ENCODE peak calls at places on chromosome 17, in eight cellular contexts. One of them, this sample, is unnamed.

GRCh38 chr17:4604111-4604644 is 19.8 kb downstream of the SMTNL2 start:
- DNase-seq in tibial nerve: no peak
- DNase-seq in IMR-90: peak; percentile 62
- DNase-seq in prostate gland: no peak
- DNase-seq in stomach: peak; percentile 65
- DNase-seq in HepG2: no peak
- DNase-seq in CD8-positive, alpha-beta T cell: no peak
- DNase-seq in heart right ventricle: peak; percentile 72
- DNase-seq in this sample: no peak

GRCh38 chr17:50615818-50616217 is 18.9 kb upstream of the ABCC3 start:
- DNase-seq in stomach: no peak
- DNase-seq in tibial nerve: no peak
- DNase-seq in heart right ventricle: no peak
- DNase-seq in IMR-90: peak; percentile 29
- DNase-seq in prostate gland: no peak
- DNase-seq in CD8-positive, alpha-beta T cell: no peak
- DNase-seq in HepG2: no peak
- DNase-seq in this sample: no peak

GRCh38 chr17:33046361-33047255 is 55.0 kb downstream of the SPACA3 start:
- DNase-seq in tibial nerve: no peak
- DNase-seq in HepG2: no peak
- DNase-seq in heart right ventricle: no peak
- DNase-seq in IMR-90: no peak
- DNase-seq in CD8-positive, alpha-beta T cell: no peak
- DNase-seq in prostate gland: no peak
- DNase-seq in stomach: no peak
- DNase-seq in this sample: no peak

GRCh38 chr17:74873874-74874614 is 1.2 kb upstream of the FDXR start:
- DNase-seq in stomach: no peak
- DNase-seq in tibial nerve: no peak
- DNase-seq in heart right ventricle: no peak
- DNase-seq in prostate gland: no peak
- DNase-seq in CD8-positive, alpha-beta T cell: no peak
- DNase-seq in HepG2: peak; percentile 54
- DNase-seq in IMR-90: no peak
- DNase-seq in this sample: no peak

GRCh38 chr17:41870627-41871026 is 5.4 kb upstream of the KLHL11 start:
- DNase-seq in heart right ventricle: no peak
- DNase-seq in prostate gland: peak; percentile 10
- DNase-seq in tibial nerve: no peak
- DNase-seq in stomach: no peak
- DNase-seq in CD8-positive, alpha-beta T cell: no peak
- DNase-seq in IMR-90: no peak
- DNase-seq in HepG2: no peak
- DNase-seq in this sample: no peak

GRCh38 chr17:65527857-65528591 is 33.4 kb downstream of the AXIN2 start:
- DNase-seq in prostate gland: no peak
- DNase-seq in IMR-90: no peak
- DNase-seq in CD8-positive, alpha-beta T cell: no peak
- DNase-seq in stomach: no peak
- DNase-seq in HepG2: peak; percentile 72
- DNase-seq in heart right ventricle: no peak
- DNase-seq in tibial nerve: no peak
- DNase-seq in this sample: no peak

GRCh38 chr17:56756536-56756935 is 77.2 kb downstream of the C17orf67 start:
- DNase-seq in heart right ventricle: no peak
- DNase-seq in HepG2: peak; percentile 24
- DNase-seq in prostate gland: no peak
- DNase-seq in CD8-positive, alpha-beta T cell: no peak
- DNase-seq in tibial nerve: no peak
- DNase-seq in stomach: no peak
- DNase-seq in IMR-90: peak; percentile 98
- DNase-seq in this sample: no peak

GRCh38 chr17:29977836-29978235 is 36.4 kb downstream of the EFCAB5 start:
- DNase-seq in IMR-90: peak; percentile 41
- DNase-seq in stomach: no peak
- DNase-seq in heart right ventricle: no peak
- DNase-seq in tibial nerve: no peak
- DNase-seq in prostate gland: no peak
- DNase-seq in CD8-positive, alpha-beta T cell: no peak
- DNase-seq in HepG2: no peak
- DNase-seq in this sample: no peak

GRCh38 chr17:8479431-8479947 is 43.8 kb downstream of the NDEL1 start:
- DNase-seq in IMR-90: peak; percentile 71
- DNase-seq in HepG2: no peak
- DNase-seq in prostate gland: no peak
- DNase-seq in CD8-positive, alpha-beta T cell: no peak
- DNase-seq in tibial nerve: no peak
- DNase-seq in stomach: no peak
- DNase-seq in heart right ventricle: peak; percentile 33
- DNase-seq in this sample: no peak

GRCh38 chr17:21463779-21464407 is 87.7 kb downstream of the KCNJ12 start:
- DNase-seq in HepG2: no peak
- DNase-seq in prostate gland: no peak
- DNase-seq in IMR-90: no peak
- DNase-seq in stomach: no peak
- DNase-seq in heart right ventricle: no peak
- DNase-seq in CD8-positive, alpha-beta T cell: no peak
- DNase-seq in tibial nerve: no peak
- DNase-seq in this sample: no peak

GRCh38 chr17:39235555-39236221 is 9.9 kb upstream of the STAC2 start:
- DNase-seq in prostate gland: no peak
- DNase-seq in tibial nerve: no peak
- DNase-seq in heart right ventricle: no peak
- DNase-seq in CD8-positive, alpha-beta T cell: no peak
- DNase-seq in IMR-90: peak; percentile 57
- DNase-seq in stomach: no peak
- DNase-seq in HepG2: peak; percentile 60
- DNase-seq in this sample: peak; percentile 37

GRCh38 chr17:19448341-19449268 is 37.6 kb downstream of the RNF112 start:
- DNase-seq in tibial nerve: peak; percentile 57
- DNase-seq in prostate gland: peak; percentile 55
- DNase-seq in CD8-positive, alpha-beta T cell: no peak
- DNase-seq in heart right ventricle: no peak
- DNase-seq in HepG2: peak; percentile 19
- DNase-seq in IMR-90: peak; percentile 99
- DNase-seq in stomach: no peak
- DNase-seq in this sample: no peak

GRCh38 chr17:15341385-15341849 is at the start of gene TEKT3:
- DNase-seq in heart right ventricle: peak; percentile 84
- DNase-seq in CD8-positive, alpha-beta T cell: no peak
- DNase-seq in tibial nerve: peak; percentile 75
- DNase-seq in stomach: peak; percentile 87
- DNase-seq in prostate gland: peak; percentile 37
- DNase-seq in IMR-90: peak; percentile 55
- DNase-seq in HepG2: no peak
- DNase-seq in this sample: peak; percentile 1

GRCh38 chr17:538096-538973 is 176.3 kb downstream of the VPS53 start:
- DNase-seq in HepG2: no peak
- DNase-seq in tibial nerve: no peak
- DNase-seq in CD8-positive, alpha-beta T cell: no peak
- DNase-seq in heart right ventricle: no peak
- DNase-seq in prostate gland: no peak
- DNase-seq in stomach: no peak
- DNase-seq in IMR-90: peak; percentile 67
- DNase-seq in this sample: no peak

GRCh38 chr17:530851-531250 is 178.2 kb upstream of the RPH3AL start:
- DNase-seq in heart right ventricle: no peak
- DNase-seq in stomach: no peak
- DNase-seq in CD8-positive, alpha-beta T cell: no peak
- DNase-seq in IMR-90: no peak
- DNase-seq in HepG2: no peak
- DNase-seq in prostate gland: no peak
- DNase-seq in tibial nerve: no peak
- DNase-seq in this sample: no peak

GRCh38 chr17:539048-539447 is 175.6 kb downstream of the VPS53 start:
- DNase-seq in prostate gland: no peak
- DNase-seq in stomach: no peak
- DNase-seq in HepG2: no peak
- DNase-seq in CD8-positive, alpha-beta T cell: no peak
- DNase-seq in tibial nerve: no peak
- DNase-seq in IMR-90: no peak
- DNase-seq in heart right ventricle: no peak
- DNase-seq in this sample: no peak

GRCh38 chr17:537133-537532 is 177.5 kb downstream of the VPS53 start:
- DNase-seq in CD8-positive, alpha-beta T cell: no peak
- DNase-seq in HepG2: no peak
- DNase-seq in stomach: no peak
- DNase-seq in heart right ventricle: no peak
- DNase-seq in IMR-90: no peak
- DNase-seq in prostate gland: no peak
- DNase-seq in tibial nerve: no peak
- DNase-seq in this sample: no peak

DNA sequence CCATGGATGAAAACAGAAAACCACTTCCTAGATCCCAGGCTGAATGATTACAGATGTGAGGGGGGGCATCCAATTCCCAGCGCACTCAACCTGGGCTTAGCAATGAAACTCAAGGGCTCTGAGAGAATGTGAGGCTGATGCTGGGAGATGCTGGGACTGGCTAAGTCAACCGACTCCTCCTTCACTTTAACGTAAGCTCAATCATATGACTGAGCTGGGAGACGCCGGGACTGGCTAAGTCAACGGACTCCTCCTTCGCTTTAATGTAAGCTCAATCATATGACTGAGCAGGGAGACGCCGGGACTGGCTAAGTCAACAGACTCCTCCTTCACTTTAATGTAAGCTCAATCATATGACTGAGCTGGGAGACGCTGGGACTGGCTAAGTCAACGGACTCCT is 179.5 kb downstream of the VPS53 start:
- DNase-seq in heart right ventricle: no peak
- DNase-seq in CD8-positive, alpha-beta T cell: no peak
- DNase-seq in tibial nerve: no peak
- DNase-seq in stomach: no peak
- DNase-seq in prostate gland: no peak
- DNase-seq in IMR-90: no peak
- DNase-seq in HepG2: no peak
- DNase-seq in this sample: no peak
- H3K36me3 ChIP-seq in heart right ventricle: peaks cover 74% of the 10 kb centered on the region
- H3K36me3 ChIP-seq in CD8-positive, alpha-beta T cell: peaks cover 25% of the 10 kb centered on the region
- H3K36me3 ChIP-seq in tibial nerve: peaks cover 79% of the 10 kb centered on the region
- H3K36me3 ChIP-seq in stomach: peaks cover 45% of the 10 kb centered on the region
- H3K36me3 ChIP-seq in prostate gland: no peaks in the 10 kb centered on the region
- H3K36me3 ChIP-seq in IMR-90: peaks cover 36% of the 10 kb centered on the region
- H3K36me3 ChIP-seq in HepG2: peaks cover 55% of the 10 kb centered on the region
- H3K36me3 ChIP-seq in this sample: peaks cover 19% of the 10 kb centered on the region

DNA sequence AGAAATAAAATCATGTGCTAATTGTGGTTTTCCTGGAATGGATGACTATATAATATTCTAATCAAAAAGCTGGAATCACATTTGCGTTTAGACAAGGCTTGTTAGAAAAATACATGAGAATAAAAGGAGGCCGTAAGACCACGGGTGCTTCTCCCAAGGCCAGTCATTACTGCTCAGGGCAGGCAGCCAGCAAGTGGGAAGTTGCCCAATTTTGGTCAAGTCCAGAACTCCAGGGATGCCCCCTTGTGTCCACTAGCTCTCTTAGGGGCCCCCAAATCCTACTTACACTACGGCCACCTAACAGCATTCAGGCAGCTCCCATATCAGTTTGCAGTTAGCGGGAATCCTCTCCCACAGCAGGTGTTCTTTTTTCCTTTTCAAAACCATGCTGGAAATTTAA is 26.0 kb upstream of the LYRM9 start:
- DNase-seq in HepG2: no peak
- DNase-seq in prostate gland: no peak
- DNase-seq in CD8-positive, alpha-beta T cell: no peak
- DNase-seq in IMR-90: no peak
- DNase-seq in tibial nerve: no peak
- DNase-seq in heart right ventricle: no peak
- DNase-seq in stomach: no peak
- DNase-seq in this sample: no peak
- TF ChIP-seq CTCF in HepG2: no peak
- TF ChIP-seq CTCF in prostate gland: no peak
- TF ChIP-seq CTCF in CD8-positive, alpha-beta T cell: no peak
- TF ChIP-seq CTCF in IMR-90: no peak
- TF ChIP-seq CTCF in tibial nerve: no peak
- TF ChIP-seq CTCF in heart right ventricle: no peak
- TF ChIP-seq CTCF in stomach: no peak
- TF ChIP-seq CTCF in this sample: no peak

DNA sequence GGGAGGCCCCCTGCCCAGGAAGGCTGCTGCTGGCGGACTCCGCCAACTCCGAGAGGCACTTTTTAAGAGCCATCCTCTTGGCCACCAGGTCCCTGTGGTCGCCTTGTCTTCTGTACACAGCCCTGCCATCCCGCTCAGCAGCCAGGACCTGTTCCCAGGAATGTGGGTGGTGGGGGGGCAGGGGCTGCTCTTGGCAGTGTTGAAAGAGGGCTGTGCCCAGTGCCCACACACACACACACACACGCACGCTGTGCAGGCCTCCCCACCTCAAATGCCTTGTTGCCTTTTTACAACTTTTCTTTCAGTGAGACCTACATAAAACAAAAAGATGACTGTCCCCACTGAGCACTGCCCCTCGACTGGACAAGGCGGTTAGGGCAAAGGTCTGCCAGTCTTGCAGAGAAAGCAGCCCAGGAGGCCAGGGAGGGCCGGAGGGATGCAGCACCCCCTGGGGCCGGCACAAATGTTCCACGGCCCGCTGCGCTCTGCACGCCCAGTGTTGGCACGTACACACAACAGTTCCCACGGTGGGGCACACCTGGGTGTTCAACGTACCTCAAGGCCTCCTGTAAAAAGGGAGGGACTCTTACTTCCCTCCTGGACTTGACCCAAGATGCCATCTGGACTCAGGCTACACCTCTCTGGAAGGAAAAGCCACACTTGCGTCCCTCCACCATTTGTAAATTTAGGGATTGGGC is 18.5 kb upstream of the PITPNA start:
- DNase-seq in stomach: peak; percentile 74
- DNase-seq in tibial nerve: no peak
- DNase-seq in prostate gland: peak; percentile 65
- DNase-seq in IMR-90: no peak
- DNase-seq in HepG2: no peak
- DNase-seq in heart right ventricle: no peak
- DNase-seq in CD8-positive, alpha-beta T cell: no peak
- DNase-seq in this sample: no peak
- H3K36me3 ChIP-seq in stomach: peaks cover 6% of the 10 kb centered on the region
- H3K36me3 ChIP-seq in tibial nerve: peaks cover 47% of the 10 kb centered on the region
- H3K36me3 ChIP-seq in prostate gland: no peaks in the 10 kb centered on the region
- H3K36me3 ChIP-seq in IMR-90: no peaks in the 10 kb centered on the region
- H3K36me3 ChIP-seq in HepG2: no peaks in the 10 kb centered on the region
- H3K36me3 ChIP-seq in heart right ventricle: peaks cover 53% of the 10 kb centered on the region
- H3K36me3 ChIP-seq in CD8-positive, alpha-beta T cell: no peaks in the 10 kb centered on the region
- H3K36me3 ChIP-seq in this sample: peaks cover 23% of the 10 kb centered on the region

DNA sequence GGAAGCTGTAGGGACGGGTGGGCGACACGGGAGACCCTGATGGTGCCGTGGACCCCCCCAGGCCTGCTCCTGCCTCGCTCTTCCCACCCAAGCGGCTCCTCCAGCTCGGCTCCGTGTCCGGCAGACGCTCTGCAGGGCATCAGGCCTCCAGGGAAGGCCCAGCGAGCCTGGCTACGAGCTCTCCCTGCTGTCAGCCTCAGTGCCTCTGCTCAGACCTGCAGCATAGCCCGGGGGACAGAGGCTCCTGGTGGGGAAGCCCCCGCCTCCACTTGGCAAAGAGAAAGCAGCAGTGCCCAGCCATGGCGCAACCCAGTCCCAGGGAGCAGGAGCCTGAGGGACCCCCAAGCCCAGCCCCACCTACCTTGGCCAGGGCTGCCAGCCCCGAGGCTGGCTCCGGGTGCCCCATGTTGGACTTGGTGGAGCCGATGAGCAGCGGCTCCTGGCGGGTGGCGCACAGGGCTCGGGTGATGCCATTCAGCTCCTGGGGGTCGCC is 5.9 kb downstream of the FASN start:
- DNase-seq in IMR-90: no peak
- DNase-seq in prostate gland: no peak
- DNase-seq in tibial nerve: no peak
- DNase-seq in heart right ventricle: no peak
- DNase-seq in HepG2: no peak
- DNase-seq in CD8-positive, alpha-beta T cell: no peak
- DNase-seq in stomach: no peak
- DNase-seq in this sample: no peak
- TF ChIP-seq CTCF in IMR-90: no peak
- TF ChIP-seq CTCF in prostate gland: no peak
- TF ChIP-seq CTCF in tibial nerve: no peak
- TF ChIP-seq CTCF in heart right ventricle: no peak
- TF ChIP-seq CTCF in HepG2: no peak
- TF ChIP-seq CTCF in CD8-positive, alpha-beta T cell: no peak
- TF ChIP-seq CTCF in stomach: no peak
- TF ChIP-seq CTCF in this sample: no peak